ENCODE peak calls at places on chromosomes 1 and 21, in seven cellular contexts. One of them, this sample, is unnamed.

GRCh38 chr1:226985239-226985838 is 45.2 kb downstream of the COQ8A start:
- DNase-seq in T-cell: no peak
- DNase-seq in activated T-helper 9 cell treated with anti-CD3 and anti-CD28 coated beads, Interleukin-2, amount 50 U/mL, for 16 hours: no peak
- DNase-seq in NCI-H748 treated with DMSO at 0.1 percent for 48 hours: no peak
- DNase-seq in H9: no peak
- DNase-seq in hepatocyte: no peak
- DNase-seq in GOT3: no peak
- DNase-seq in this sample: no peak

GRCh38 chr21:17931080-17931479 is 111.9 kb upstream of the C21orf91 start:
- DNase-seq in activated T-helper 9 cell treated with anti-CD3 and anti-CD28 coated beads, Interleukin-2, amount 50 U/mL, for 16 hours: no peak
- DNase-seq in GOT3: no peak
- DNase-seq in NCI-H748 treated with DMSO at 0.1 percent for 48 hours: no peak
- DNase-seq in T-cell: no peak
- DNase-seq in H9: no peak
- DNase-seq in hepatocyte: no peak
- DNase-seq in this sample: no peak

GRCh38 chr1:247322849-247323586 is 8.6 kb downstream of the ZNF496 start:
- DNase-seq in NCI-H748 treated with DMSO at 0.1 percent for 48 hours: no peak
- DNase-seq in T-cell: no peak
- DNase-seq in hepatocyte: no peak
- DNase-seq in H9: no peak
- DNase-seq in activated T-helper 9 cell treated with anti-CD3 and anti-CD28 coated beads, Interleukin-2, amount 50 U/mL, for 16 hours: no peak
- DNase-seq in GOT3: no peak
- DNase-seq in this sample: no peak

GRCh38 chr21:37017951-37018679 is 11.6 kb downstream of the RIPPLY3 start:
- DNase-seq in hepatocyte: no peak
- DNase-seq in activated T-helper 9 cell treated with anti-CD3 and anti-CD28 coated beads, Interleukin-2, amount 50 U/mL, for 16 hours: no peak
- DNase-seq in H9: no peak
- DNase-seq in NCI-H748 treated with DMSO at 0.1 percent for 48 hours: no peak
- DNase-seq in GOT3: no peak
- DNase-seq in T-cell: no peak
- DNase-seq in this sample: no peak

GRCh38 chr1:153141377-153141776 is 9.3 kb downstream of the SPRR2G start:
- DNase-seq in NCI-H748 treated with DMSO at 0.1 percent for 48 hours: no peak
- DNase-seq in H9: no peak
- DNase-seq in GOT3: no peak
- DNase-seq in hepatocyte: no peak
- DNase-seq in T-cell: no peak
- DNase-seq in activated T-helper 9 cell treated with anti-CD3 and anti-CD28 coated beads, Interleukin-2, amount 50 U/mL, for 16 hours: no peak
- DNase-seq in this sample: no peak

GRCh38 chr21:44350773-44351481 is 2.5 kb upstream of the TRPM2 start:
- DNase-seq in H9: peak
- DNase-seq in hepatocyte: no peak
- DNase-seq in GOT3: no peak
- DNase-seq in activated T-helper 9 cell treated with anti-CD3 and anti-CD28 coated beads, Interleukin-2, amount 50 U/mL, for 16 hours: no peak
- DNase-seq in NCI-H748 treated with DMSO at 0.1 percent for 48 hours: no peak
- DNase-seq in T-cell: no peak
- DNase-seq in this sample: no peak

GRCh38 chr1:153025797-153026196 is 5.2 kb upstream of the SPRR1B start:
- DNase-seq in activated T-helper 9 cell treated with anti-CD3 and anti-CD28 coated beads, Interleukin-2, amount 50 U/mL, for 16 hours: no peak
- DNase-seq in H9: no peak
- DNase-seq in GOT3: no peak
- DNase-seq in T-cell: no peak
- DNase-seq in hepatocyte: no peak
- DNase-seq in NCI-H748 treated with DMSO at 0.1 percent for 48 hours: no peak
- DNase-seq in this sample: no peak

GRCh38 chr21:43355196-43355924 is 71.6 kb downstream of the SIK1 start:
- DNase-seq in T-cell: no peak
- DNase-seq in activated T-helper 9 cell treated with anti-CD3 and anti-CD28 coated beads, Interleukin-2, amount 50 U/mL, for 16 hours: no peak
- DNase-seq in NCI-H748 treated with DMSO at 0.1 percent for 48 hours: no peak
- DNase-seq in GOT3: no peak
- DNase-seq in hepatocyte: no peak
- DNase-seq in H9: no peak
- DNase-seq in this sample: no peak

GRCh38 chr1:158200509-158200908 is 19.8 kb downstream of the CD1D start:
- DNase-seq in GOT3: no peak
- DNase-seq in activated T-helper 9 cell treated with anti-CD3 and anti-CD28 coated beads, Interleukin-2, amount 50 U/mL, for 16 hours: no peak
- DNase-seq in hepatocyte: no peak
- DNase-seq in NCI-H748 treated with DMSO at 0.1 percent for 48 hours: no peak
- DNase-seq in T-cell: no peak
- DNase-seq in H9: no peak
- DNase-seq in this sample: no peak

GRCh38 chr1:119752592-119752991 is 16.1 kb downstream of the HMGCS2 start:
- DNase-seq in H9: no peak
- DNase-seq in NCI-H748 treated with DMSO at 0.1 percent for 48 hours: no peak
- DNase-seq in activated T-helper 9 cell treated with anti-CD3 and anti-CD28 coated beads, Interleukin-2, amount 50 U/mL, for 16 hours: no peak
- DNase-seq in hepatocyte: no peak
- DNase-seq in GOT3: no peak
- DNase-seq in T-cell: no peak
- DNase-seq in this sample: no peak

GRCh38 chr1:39508857-39509305 is 17.4 kb downstream of the BMP8A start:
- DNase-seq in hepatocyte: no peak
- DNase-seq in T-cell: no peak
- DNase-seq in GOT3: no peak
- DNase-seq in activated T-helper 9 cell treated with anti-CD3 and anti-CD28 coated beads, Interleukin-2, amount 50 U/mL, for 16 hours: no peak
- DNase-seq in H9: no peak
- DNase-seq in NCI-H748 treated with DMSO at 0.1 percent for 48 hours: no peak
- DNase-seq in this sample: no peak

GRCh38 chr1:17573518-17574041 is 34.1 kb downstream of the ARHGEF10L start:
- DNase-seq in hepatocyte: no peak
- DNase-seq in GOT3: no peak
- DNase-seq in activated T-helper 9 cell treated with anti-CD3 and anti-CD28 coated beads, Interleukin-2, amount 50 U/mL, for 16 hours: no peak
- DNase-seq in T-cell: no peak
- DNase-seq in NCI-H748 treated with DMSO at 0.1 percent for 48 hours: no peak
- DNase-seq in H9: no peak
- DNase-seq in this sample: no peak

This sample was measured in SW 1271.